ENCODE peak calls at places on chromosomes 7 and 10, in ten cellular contexts. One of them, this sample, is unnamed.

GRCh38 chr7:122166260-122166659 is 22.2 kb upstream of the AASS start:
- DNase-seq in NAMALWA: no peak
- DNase-seq in endodermal cell: no peak
- DNase-seq in psoas muscle: no peak
- DNase-seq in GM13977: no peak
- DNase-seq in choroid plexus epithelial cell: no peak
- DNase-seq in occipital lobe: no peak
- DNase-seq in activated T-cell treated with anti-CD3 and anti-CD28 coated beads for 1 hour: no peak
- DNase-seq in fibroblast of the conjunctiva: no peak
- DNase-seq in GM06990: no peak
- DNase-seq in this sample: no peak

GRCh38 chr7:455110-455928 is 64.3 kb downstream of the PDGFA start:
- DNase-seq in NAMALWA: no peak
- DNase-seq in endodermal cell: no peak
- DNase-seq in psoas muscle: peak
- DNase-seq in GM13977: no peak
- DNase-seq in choroid plexus epithelial cell: no peak
- DNase-seq in occipital lobe: no peak
- DNase-seq in activated T-cell treated with anti-CD3 and anti-CD28 coated beads for 1 hour: no peak
- DNase-seq in fibroblast of the conjunctiva: no peak
- DNase-seq in GM06990: no peak
- DNase-seq in this sample: no peak

GRCh38 chr10:24907956-24908355 is 44.5 kb downstream of the PRTFDC1 start:
- DNase-seq in NAMALWA: no peak
- DNase-seq in endodermal cell: no peak
- DNase-seq in psoas muscle: no peak
- DNase-seq in GM13977: no peak
- DNase-seq in choroid plexus epithelial cell: no peak
- DNase-seq in occipital lobe: no peak
- DNase-seq in activated T-cell treated with anti-CD3 and anti-CD28 coated beads for 1 hour: no peak
- DNase-seq in fibroblast of the conjunctiva: no peak
- DNase-seq in GM06990: no peak
- DNase-seq in this sample: no peak

GRCh38 chr10:117926491-117926890 is 120.2 kb downstream of the RAB11FIP2 start:
- DNase-seq in NAMALWA: no peak
- DNase-seq in endodermal cell: no peak
- DNase-seq in psoas muscle: no peak
- DNase-seq in GM13977: no peak
- DNase-seq in choroid plexus epithelial cell: peak
- DNase-seq in occipital lobe: no peak
- DNase-seq in activated T-cell treated with anti-CD3 and anti-CD28 coated beads for 1 hour: no peak
- DNase-seq in fibroblast of the conjunctiva: no peak
- DNase-seq in GM06990: no peak
- DNase-seq in this sample: no peak

GRCh38 chr7:102175423-102176170 is 111.1 kb upstream of the SH2B2 start:
- DNase-seq in NAMALWA: no peak
- DNase-seq in endodermal cell: no peak
- DNase-seq in psoas muscle: peak
- DNase-seq in GM13977: no peak
- DNase-seq in choroid plexus epithelial cell: no peak
- DNase-seq in occipital lobe: no peak
- DNase-seq in activated T-cell treated with anti-CD3 and anti-CD28 coated beads for 1 hour: no peak
- DNase-seq in fibroblast of the conjunctiva: no peak
- DNase-seq in GM06990: no peak
- DNase-seq in this sample: no peak

GRCh38 chr10:80199828-80200227 is 5.5 kb downstream of the ANXA11 start:
- DNase-seq in NAMALWA: no peak
- DNase-seq in endodermal cell: peak
- DNase-seq in psoas muscle: no peak
- DNase-seq in GM13977: no peak
- DNase-seq in choroid plexus epithelial cell: peak
- DNase-seq in occipital lobe: no peak
- DNase-seq in activated T-cell treated with anti-CD3 and anti-CD28 coated beads for 1 hour: no peak
- DNase-seq in fibroblast of the conjunctiva: peak
- DNase-seq in GM06990: no peak
- DNase-seq in this sample: no peak

GRCh38 chr10:132104062-132104461 is 38.3 kb downstream of the JAKMIP3 start:
- DNase-seq in NAMALWA: no peak
- DNase-seq in endodermal cell: no peak
- DNase-seq in psoas muscle: no peak
- DNase-seq in GM13977: no peak
- DNase-seq in choroid plexus epithelial cell: no peak
- DNase-seq in occipital lobe: no peak
- DNase-seq in activated T-cell treated with anti-CD3 and anti-CD28 coated beads for 1 hour: no peak
- DNase-seq in fibroblast of the conjunctiva: no peak
- DNase-seq in GM06990: no peak
- DNase-seq in this sample: no peak

GRCh38 chr7:107115762-107116540 is 52.9 kb upstream of the HBP1 start:
- DNase-seq in NAMALWA: no peak
- DNase-seq in endodermal cell: no peak
- DNase-seq in psoas muscle: no peak
- DNase-seq in GM13977: no peak
- DNase-seq in choroid plexus epithelial cell: no peak
- DNase-seq in occipital lobe: no peak
- DNase-seq in activated T-cell treated with anti-CD3 and anti-CD28 coated beads for 1 hour: no peak
- DNase-seq in fibroblast of the conjunctiva: no peak
- DNase-seq in GM06990: no peak
- DNase-seq in this sample: no peak